ENCODE peak calls at places on chromosomes 3 and 15, in six cellular contexts. Z is stimulated activated CD8-positive, alpha-beta memory T cell treated with anti-CD3 and anti-CD28 coated beads, Interleukin-7, amount 100 ng/mL, for 1 hour; O is Right ventricle myocardium superior; F is renal cortical epithelial cell; H is HS-5; X is cardiac fibroblast. T is an unnamed sample.

GRCh38 chr15:39133201-39133600 is 447.7 kb upstream of the THBS1 start:
- DNase-seq in H (no peak), Z (no peak), F (peak), O (no peak), X (peak), T (no peak)

GRCh38 chr3:158569717-158570244 is 1.2 kb upstream of the MLF1 start:
- DNase-seq in F (no peak), X (no peak), H (no peak), O (no peak), Z (no peak), T (no peak)

GRCh38 chr3:83769791-83770663 is 1188.8 kb upstream of the CADM2 start:
- DNase-seq in O (no peak), Z (no peak), F (no peak), H (no peak), X (no peak), T (peak)

GRCh38 chr3:101913173-101913572 is 63.9 kb downstream of the NFKBIZ start:
- DNase-seq in F (peak), Z (no peak), O (no peak), X (peak), H (no peak), T (no peak)

GRCh38 chr15:55277116-55277564 is 12.5 kb downstream of the RAB27A start:
- DNase-seq in O (no peak), X (no peak), F (no peak), Z (no peak), H (no peak), T (no peak)

GRCh38 chr3:125212096-125212508 is 446 bp downstream of the SLC12A8 start:
- DNase-seq in Z (no peak), F (no peak), O (no peak), X (no peak), H (no peak), T (no peak)

GRCh38 chr3:189392969-189393368 is 221.2 kb downstream of the TPRG1 start:
- DNase-seq in O (no peak), Z (no peak), F (peak), H (no peak), X (peak), T (no peak)

GRCh38 chr15:33086500-33087141 is 107.9 kb downstream of the FMN1 start:
- DNase-seq in X (peak), O (no peak), F (peak), Z (no peak), H (no peak), T (no peak)

GRCh38 chr3:2967851-2968250 is 142.3 kb downstream of the IL5RA start:
- DNase-seq in F (no peak), O (no peak), X (no peak), Z (no peak), H (no peak), T (no peak)

GRCh38 chr3:139157161-139157932 is 112.7 kb upstream of the PRR23C start:
- DNase-seq in X (no peak), Z (no peak), H (no peak), O (no peak), F (no peak), T (no peak)

GRCh38 chr15:35455201-35455600 is 90.8 kb downstream of the DPH6 start:
- DNase-seq in X (no peak), Z (no peak), F (no peak), H (no peak), O (no peak), T (no peak)

GRCh38 chr3:19526071-19526470 is 377.8 kb downstream of the KCNH8 start:
- DNase-seq in H (no peak), Z (no peak), X (no peak), F (no peak), O (no peak), T (no peak)

GRCh38 chr15:78065284-78065872 is 12.1 kb downstream of the TBC1D2B start:
- DNase-seq in O (peak), H (peak), F (peak), X (peak), Z (no peak), T (peak)

GRCh38 chr3:181872887-181873286 is 161.2 kb downstream of the SOX2 start:
- DNase-seq in O (no peak), X (no peak), F (no peak), H (no peak), Z (no peak), T (no peak)

GRCh38 chr3:111369953-111370352 is 172.0 kb upstream of the CD96 start:
- DNase-seq in X (peak), H (no peak), F (peak), O (no peak), Z (no peak), T (no peak)

GRCh38 chr3:34570916-34571705 is 772.7 kb downstream of the PDCD6IP start:
- DNase-seq in Z (no peak), F (no peak), X (peak), H (no peak), O (no peak), T (no peak)

GRCh38 chr3:59341441-59341840 is 291.6 kb upstream of the CFAP20DC start:
- DNase-seq in Z (no peak), O (no peak), X (no peak), H (no peak), F (no peak), T (no peak)

GRCh38 chr3:172580680-172581079 is 57.5 kb upstream of the TNFSF10 start:
- DNase-seq in X (no peak), Z (no peak), H (no peak), F (no peak), O (no peak), T (no peak)

GRCh38 chr3:66498718-66499611 is 1.9 kb downstream of the LRIG1 start:
- DNase-seq in O (no peak), F (no peak), Z (no peak), H (no peak), X (peak), T (no peak)

GRCh38 chr3:170257145-170257544 is 34.9 kb downstream of the PRKCI start:
- DNase-seq in H (no peak), X (no peak), Z (no peak), F (no peak), O (no peak), T (no peak)

GRCh38 chr15:57085267-57085666 is 166.8 kb downstream of the TCF12 start:
- DNase-seq in Z (no peak), O (no peak), X (peak), F (peak), H (no peak), T (no peak)

GRCh38 chr3:182644013-182644412 is 149.3 kb upstream of the ATP11B start:
- DNase-seq in F (no peak), O (no peak), H (no peak), X (no peak), Z (no peak), T (no peak)

GRCh38 chr3:66037330-66037985 is 1.3 kb downstream of the MAGI1 start:
- DNase-seq in X (peak), Z (no peak), F (peak), O (peak), H (no peak), T (no peak)

GRCh38 chr3:32743934-32744333 is 58.9 kb downstream of the CNOT10 start:
- DNase-seq in F (peak), O (no peak), X (peak), H (no peak), Z (no peak), T (no peak)

GRCh38 chr15:69468241-69469121 is 15.9 kb downstream of the RPLP1 start:
- DNase-seq in O (no peak), H (no peak), X (peak), Z (peak), F (peak), T (no peak)

GRCh38 chr3:17602126-17602525 is 140.3 kb downstream of the TBC1D5 start:
- DNase-seq in O (no peak), H (peak), F (no peak), Z (no peak), X (peak), T (no peak)

GRCh38 chr15:29815000-29815704 is 7.1 kb downstream of the TJP1 start:
- DNase-seq in X (peak), Z (no peak), O (no peak), H (no peak), F (peak), T (no peak)

GRCh38 chr15:40382580-40383456 is at the start of gene KNSTRN:
- DNase-seq in H (peak), Z (peak), F (peak), X (peak), O (peak), T (peak)

GRCh38 chr15:62149729-62150128 is 15.4 kb downstream of the C2CD4B start:
- DNase-seq in F (no peak), X (no peak), H (no peak), O (no peak), Z (no peak), T (no peak)

T was measured in mesenteric fat pad.